ENCODE peak calls at places on chromosomes 16 and 17, in seven cellular contexts. B is neural progenitor cell, J is endodermal cell, N is OCI-LY7, Q is heart left ventricle, S is left lung, T is adipocyte. C is an unnamed sample. For H3K4me1, the result is how much of the 10 kb centered on the place peaks cover.

GRCh38 chr16:79217375-79218011 is 383.0 kb downstream of the MAF start:
- DNase-seq in B (no peak), J (no peak), N (no peak), Q (no peak), S (no peak), T (no peak), C (no peak)

GRCh38 chr17:48100591-48101011 is 677 bp downstream of the CBX1 start:
- DNase-seq in B (peak), J (peak), N (no peak), Q (peak), S (no peak), T (peak), C (peak)

GRCh38 chr16:24908716-24909115 is 63.0 kb downstream of the SLC5A11 start:
- DNase-seq in B (no peak), J (no peak), N (no peak), Q (no peak), S (no peak), T (no peak), C (no peak)

GRCh38 chr17:34720760-34721159 is 141.4 kb downstream of the TMEM132E start:
- DNase-seq in B (no peak), J (no peak), N (no peak), Q (no peak), S (no peak), T (no peak), C (no peak)

GRCh38 chr17:51860934-51861561 is 297.5 kb downstream of the CA10 start:
- DNase-seq in B (peak), J (peak), N (peak), Q (no peak), S (no peak), T (no peak), C (no peak)

GRCh38 chr16:56252835-56253234 is 61.5 kb downstream of the GNAO1 start:
- DNase-seq in B (no peak), J (no peak), N (no peak), Q (peak), S (no peak), T (no peak), C (no peak)

GRCh38 chr17:50918933-50919296 is 52.8 kb upstream of the TOB1 start:
- DNase-seq in B (no peak), J (no peak), N (no peak), Q (peak), S (no peak), T (no peak), C (no peak)

GRCh38 chr17:3771140-3771539 is 29.8 kb downstream of the ITGAE start:
- DNase-seq in B (no peak), J (no peak), N (no peak), Q (no peak), S (peak), T (no peak), C (no peak)

GRCh38 chr17:81924557-81925532 is 2.7 kb downstream of the MAFG start:
- DNase-seq in B (peak), J (peak), N (no peak), Q (no peak), S (no peak), T (no peak), C (no peak)

GRCh38 chr17:42282478-42283080 is 5.7 kb upstream of the STAT5A start:
- DNase-seq in B (no peak), J (peak), N (no peak), Q (no peak), S (no peak), T (no peak), C (no peak)

DNA sequence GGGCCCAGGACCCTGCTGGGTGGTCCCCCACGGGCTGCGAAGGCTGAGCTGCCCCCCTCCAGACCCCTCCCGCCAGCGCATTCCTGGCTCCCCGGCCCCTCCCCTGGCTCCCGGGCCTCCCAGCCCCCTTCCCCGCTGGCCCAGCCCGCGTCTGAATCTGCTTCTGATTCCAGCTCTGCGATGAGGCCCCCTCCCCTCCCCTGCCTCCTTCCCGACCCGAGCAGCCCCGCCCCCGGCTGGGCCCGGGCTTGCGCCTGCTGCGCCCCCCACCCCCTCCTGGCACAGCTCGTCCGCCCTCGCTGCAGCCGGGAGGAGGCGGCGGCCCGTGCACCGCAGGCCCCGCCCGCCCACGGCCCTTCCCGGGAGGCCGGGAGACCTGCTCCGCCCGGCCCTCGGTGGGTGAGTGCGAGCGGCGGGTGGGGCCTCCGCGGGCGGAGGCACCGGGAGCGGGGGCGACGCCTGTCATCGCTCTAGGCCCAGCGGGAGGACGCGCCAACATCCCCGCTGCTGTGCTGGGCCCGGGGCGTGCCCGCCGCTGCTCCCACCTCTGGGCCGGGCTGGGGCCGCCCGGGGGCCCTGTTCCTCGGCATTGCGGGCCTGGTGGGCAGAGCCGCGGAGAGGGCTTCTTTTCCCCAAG is at the start of gene NTN3:
- DNase-seq in B (peak), J (peak), N (peak), Q (no peak), S (no peak), T (peak), C (no peak)
- H3K4me1 ChIP-seq in B (under half), J (under half), N (half or more), Q (half or more), S (half or more), T (under half), C (half or more)

GRCh38 chr17:7589891-7590611 is at the start of gene SOX15:
- DNase-seq in B (peak), J (peak), N (no peak), Q (no peak), S (no peak), T (no peak), C (no peak)
- H3K4me3 ChIP-seq in B (peak), J (peak), N (no peak), Q (peak), S (no peak), T (no peak), C (peak)

DNA sequence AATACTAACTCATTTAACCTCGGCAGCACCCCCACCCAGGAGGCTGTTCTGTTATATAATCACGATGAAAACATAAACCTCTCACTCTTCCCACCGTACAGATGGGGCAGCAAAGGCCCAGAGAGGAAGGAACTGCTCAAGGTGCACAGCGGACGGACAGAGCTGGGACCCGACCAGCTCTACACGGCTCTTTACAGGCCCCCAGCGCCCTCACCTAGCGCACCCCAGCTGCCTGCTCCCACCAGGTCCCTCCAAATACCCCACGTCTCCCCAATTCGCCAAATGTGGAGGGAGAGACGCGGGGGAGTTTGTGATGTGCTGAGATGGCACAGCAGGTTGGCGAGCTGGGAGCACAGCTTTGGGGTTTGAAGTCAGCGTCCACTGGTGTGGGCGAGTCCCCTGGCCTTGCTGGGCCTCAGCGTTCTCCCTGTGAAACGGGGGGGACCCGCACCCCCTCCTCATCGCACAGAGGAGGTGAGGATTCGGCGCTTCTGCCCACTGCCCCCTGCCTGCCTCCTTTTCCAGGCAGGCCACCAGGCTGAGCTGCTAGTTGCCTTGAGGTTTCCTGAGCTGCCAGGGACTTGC is 54.1 kb downstream of the CBFA2T3 start:
- DNase-seq in B (no peak), J (no peak), N (no peak), Q (no peak), S (no peak), T (no peak), C (no peak)
- H3K4me1 ChIP-seq in B (under half), J (under half), N (under half), Q (half or more), S (under half), T (under half), C (half or more)

GRCh38 chr16:19696961-19697360 is 21.1 kb downstream of the KNOP1 start:
- DNase-seq in B (no peak), J (no peak), N (no peak), Q (no peak), S (no peak), T (no peak), C (no peak)
- H3K4me3 ChIP-seq in B (no peak), J (no peak), N (no peak), Q (no peak), S (no peak), T (no peak), C (no peak)

GRCh38 chr17:46173153-46173552 is 20.1 kb downstream of the KANSL1 start:
- DNase-seq in B (no peak), J (no peak), N (no peak), Q (no peak), S (no peak), T (no peak), C (no peak)

GRCh38 chr17:46179375-46179999 is 13.7 kb downstream of the KANSL1 start:
- DNase-seq in B (no peak), J (no peak), N (no peak), Q (no peak), S (no peak), T (no peak), C (no peak)

GRCh38 chr17:46178550-46179198 is 14.6 kb downstream of the KANSL1 start:
- DNase-seq in B (no peak), J (no peak), N (no peak), Q (no peak), S (no peak), T (peak), C (no peak)

GRCh38 chr17:46175891-46176290 is 17.3 kb downstream of the KANSL1 start:
- DNase-seq in B (no peak), J (no peak), N (no peak), Q (no peak), S (no peak), T (peak), C (no peak)

GRCh38 chr17:46176975-46177374 is 16.3 kb downstream of the KANSL1 start:
- DNase-seq in B (no peak), J (no peak), N (no peak), Q (no peak), S (no peak), T (no peak), C (no peak)
- H3K4me1 ChIP-seq in B (under half), J (under half), N (under half), Q (half or more), S (half or more), T (under half), C (half or more)

DNA sequence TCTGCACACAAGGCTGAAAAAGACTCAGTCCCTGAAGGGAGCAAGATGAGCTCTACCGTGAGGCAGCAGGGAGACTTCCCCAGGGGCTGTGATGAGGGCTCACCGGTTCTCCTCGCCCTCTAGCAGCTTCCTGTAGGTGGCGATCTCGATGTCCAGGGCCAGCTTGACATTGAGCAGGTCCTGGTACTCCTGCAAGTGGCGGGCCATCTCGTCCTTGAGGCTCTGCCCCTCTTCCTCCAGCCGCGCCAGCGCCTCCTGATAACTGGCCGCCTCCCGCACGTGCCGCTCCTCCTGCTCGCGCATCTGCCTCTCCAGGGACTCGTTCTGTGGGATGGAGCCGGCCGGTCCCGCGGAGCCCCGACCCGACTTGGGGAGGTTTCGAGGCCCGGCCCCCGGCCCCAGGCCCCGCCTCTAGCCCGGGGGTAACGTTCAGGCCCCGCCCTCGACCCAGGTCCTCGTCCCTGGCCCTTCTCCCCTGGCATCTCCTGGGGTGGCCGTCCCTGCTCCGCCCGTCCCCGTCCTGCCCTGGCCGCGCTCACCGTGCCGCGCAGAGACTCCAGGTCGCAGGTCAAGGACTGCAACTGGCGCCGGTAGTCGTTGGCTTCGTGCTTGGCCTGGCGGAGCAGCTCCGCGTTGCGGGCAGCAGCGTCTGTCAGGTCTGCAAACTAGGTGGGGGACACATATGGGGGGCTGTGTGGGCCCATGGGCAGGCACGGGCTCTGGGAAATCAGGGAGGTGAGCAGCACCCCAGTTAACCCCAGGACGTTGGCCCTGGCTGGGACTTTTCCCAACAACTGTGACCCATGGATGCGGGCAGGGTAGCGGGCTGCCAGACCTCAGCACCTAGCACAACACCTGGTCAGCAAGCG is 3.9 kb downstream of the GFAP start:
- DNase-seq in B (peak), J (peak), N (peak), Q (peak), S (peak), T (peak), C (peak)
- H3K4me3 ChIP-seq in B (peak), J (peak), N (no peak), Q (peak), S (peak), T (no peak), C (peak)

GRCh38 chr17:59425085-59425901 is 93.8 kb downstream of the YPEL2 start:
- DNase-seq in B (no peak), J (peak), N (no peak), Q (peak), S (no peak), T (peak), C (peak)

GRCh38 chr17:59424331-59424730 is 92.9 kb downstream of the YPEL2 start:
- DNase-seq in B (no peak), J (no peak), N (no peak), Q (no peak), S (no peak), T (no peak), C (no peak)

GRCh38 chr17:59427996-59428395 is 96.5 kb downstream of the YPEL2 start:
- DNase-seq in B (no peak), J (no peak), N (no peak), Q (peak), S (no peak), T (peak), C (no peak)

GRCh38 chr17:59427425-59427921 is 96.0 kb downstream of the YPEL2 start:
- DNase-seq in B (no peak), J (peak), N (no peak), Q (peak), S (no peak), T (peak), C (no peak)

DNA sequence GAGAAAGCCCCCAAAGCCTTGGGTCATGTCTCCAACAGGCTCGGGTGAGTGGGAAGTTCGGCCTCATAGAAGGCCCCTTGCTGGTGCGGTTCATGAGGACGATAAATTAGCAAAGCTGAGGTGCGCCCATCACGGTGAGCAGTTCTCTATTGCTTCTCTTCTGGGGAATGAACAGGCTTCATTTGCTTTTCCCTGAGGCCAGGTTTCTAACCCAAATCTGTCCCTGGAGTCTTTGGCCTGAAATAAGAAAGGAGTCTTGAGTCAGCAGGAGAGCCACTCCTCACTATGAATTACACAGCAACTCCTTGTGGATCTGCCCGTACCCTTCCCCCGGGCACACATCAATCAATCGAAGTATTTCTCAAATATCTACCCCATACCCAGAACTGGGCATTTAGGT is 94.6 kb downstream of the YPEL2 start:
- DNase-seq in B (no peak), J (no peak), N (no peak), Q (no peak), S (no peak), T (no peak), C (no peak)
- H3K4me1 ChIP-seq in B (under half), J (under half), N (under half), Q (half or more), S (under half), T (half or more), C (half or more)

DNA sequence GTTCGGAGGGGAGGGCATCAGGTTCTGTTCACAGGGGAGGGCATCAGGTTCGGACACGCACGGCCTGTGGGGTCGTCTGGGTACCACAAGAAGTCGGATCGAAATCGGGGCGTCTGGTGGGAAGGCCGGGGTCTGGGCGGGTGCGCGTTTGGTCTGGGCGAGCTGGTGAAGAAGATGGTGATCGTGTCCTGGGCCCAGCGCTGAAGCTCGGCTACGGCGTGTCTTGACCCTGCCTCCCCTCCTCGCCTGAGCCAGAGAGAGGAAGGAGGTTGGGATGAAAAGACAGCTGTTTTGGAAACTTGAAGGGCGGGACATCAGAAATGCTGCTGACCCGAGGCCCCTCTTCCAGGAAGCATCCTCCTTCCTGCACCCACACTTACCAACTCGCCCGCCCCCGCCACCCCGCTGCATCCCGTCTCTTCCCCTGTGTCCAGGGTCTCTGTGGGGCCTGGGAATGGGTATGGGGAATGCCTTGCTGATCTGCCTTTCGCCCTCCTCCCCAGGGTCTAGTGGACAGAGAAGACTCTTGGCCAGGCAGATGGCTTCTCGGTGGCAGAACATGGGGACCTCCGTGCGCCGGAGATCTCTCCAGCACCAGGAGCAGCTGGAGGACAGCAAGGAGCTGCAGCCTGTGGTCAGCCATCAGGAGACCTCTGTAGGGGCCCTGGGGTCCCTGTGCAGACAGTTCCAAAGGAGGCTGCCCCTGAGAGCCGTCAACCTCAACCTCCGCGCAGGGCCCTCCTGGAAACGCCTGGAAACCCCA is 499 bp downstream of the PIMREG start:
- DNase-seq in B (peak), J (no peak), N (no peak), Q (no peak), S (peak), T (no peak), C (no peak)
- H3K4me3 ChIP-seq in B (peak), J (peak), N (peak), Q (peak), S (peak), T (peak), C (peak)

GRCh38 chr16:67462279-67462655 is 18.7 kb downstream of the ATP6V0D1 start:
- DNase-seq in B (no peak), J (no peak), N (no peak), Q (no peak), S (no peak), T (no peak), C (no peak)

GRCh38 chr16:67460961-67461360 is 20.0 kb downstream of the ATP6V0D1 start:
- DNase-seq in B (no peak), J (no peak), N (no peak), Q (no peak), S (no peak), T (no peak), C (no peak)

GRCh38 chr16:67460168-67460567 is 20.8 kb downstream of the ATP6V0D1 start:
- DNase-seq in B (no peak), J (no peak), N (no peak), Q (no peak), S (no peak), T (no peak), C (no peak)

GRCh38 chr16:67463059-67463458 is 17.9 kb downstream of the ATP6V0D1 start:
- DNase-seq in B (no peak), J (no peak), N (no peak), Q (no peak), S (peak), T (no peak), C (no peak)

DNA sequence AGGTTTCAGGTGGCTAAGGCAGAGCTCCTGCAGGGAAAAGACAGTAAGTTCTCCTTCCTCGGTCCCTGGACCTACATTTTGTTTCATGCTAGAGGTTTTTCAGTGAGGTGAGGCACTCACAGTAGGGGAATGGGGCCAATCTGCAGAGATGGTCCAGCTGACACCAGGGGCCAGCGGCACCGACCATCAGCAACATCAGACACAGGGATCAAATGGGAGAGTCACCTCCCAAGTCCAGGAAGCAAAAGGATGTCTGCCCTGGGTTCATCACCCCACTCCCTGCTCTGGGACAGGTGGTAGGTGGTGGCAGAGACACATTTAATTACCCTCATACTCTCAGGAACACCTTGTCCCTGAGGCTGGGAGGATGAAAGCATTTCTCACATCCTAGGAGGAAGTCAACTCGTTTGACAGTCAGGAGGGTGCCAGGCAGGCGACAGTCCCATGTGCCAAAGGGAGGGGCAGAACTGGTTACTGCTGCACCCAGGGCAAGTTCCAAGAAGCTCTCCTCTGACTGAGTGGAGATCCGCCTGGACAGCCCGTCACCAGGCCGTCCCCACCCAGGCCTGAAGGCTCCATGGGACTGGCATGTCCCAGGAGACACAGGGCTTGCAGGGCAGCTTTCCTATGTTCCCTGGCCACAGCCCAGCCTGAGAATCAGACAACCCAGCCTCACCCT is 19.2 kb downstream of the ATP6V0D1 start:
- DNase-seq in B (no peak), J (no peak), N (no peak), Q (no peak), S (no peak), T (no peak), C (peak)
- H3K4me1 ChIP-seq in B (under half), J (under half), N (under half), Q (half or more), S (half or more), T (half or more), C (half or more)

C was measured in lower lobe of right lung.